ENCODE peak calls at places on chromosomes 11 and 22, in nine cellular contexts. V, G, T, A, R, J, Q, C and W are unnamed samples.

GRCh38 chr11:1570531-1570895 is 1.6 kb downstream of the DUSP8 start:
- DNase-seq in C (no peak), J (no peak), V (no peak), Q (no peak), T (no peak), A (no peak), R (no peak), G (no peak), W (no peak)

GRCh38 chr22:27474711-27475547 is 326.6 kb downstream of the MN1 start:
- DNase-seq in J (peak), V (no peak), R (no peak), G (no peak), Q (no peak), A (peak), C (no peak), T (peak), W (no peak)

GRCh38 chr11:62033191-62034044 is 66.0 kb upstream of the FTH1 start:
- DNase-seq in T (no peak), A (no peak), Q (no peak), J (no peak), V (no peak), C (no peak), G (no peak), R (no peak), W (no peak)

GRCh38 chr11:18599739-18600230 is at the start of gene MISFA:
- DNase-seq in V (no peak), G (no peak), T (no peak), Q (no peak), J (peak), C (no peak), R (no peak), A (no peak), W (no peak)

GRCh38 chr22:22746061-22746962 is 101.9 kb downstream of the GGTLC2 start:
- DNase-seq in A (no peak), R (no peak), G (no peak), V (no peak), C (no peak), Q (no peak), J (no peak), T (no peak), W (no peak)

GRCh38 chr11:128726464-128727139 is 32.7 kb downstream of the FLI1 start:
- DNase-seq in G (no peak), Q (no peak), C (no peak), J (no peak), V (no peak), R (no peak), A (no peak), T (no peak), W (no peak)

GRCh38 chr11:44243086-44243485 is 66.9 kb downstream of the ALX4 start:
- DNase-seq in G (no peak), C (no peak), R (no peak), J (no peak), T (no peak), V (no peak), Q (no peak), A (no peak), W (no peak)

GRCh38 chr11:17252704-17253103 is 23.8 kb upstream of the NUCB2 start:
- DNase-seq in R (no peak), J (no peak), T (no peak), C (no peak), G (no peak), A (no peak), V (no peak), Q (no peak), W (no peak)

GRCh38 chr11:46912526-46913150 is 5.7 kb downstream of the LRP4 start:
- DNase-seq in R (peak), C (no peak), G (no peak), V (no peak), J (no peak), A (no peak), Q (no peak), T (no peak), W (no peak)

GRCh38 chr11:134246100-134246499 is 7.1 kb downstream of the THYN1 start:
- DNase-seq in A (no peak), T (no peak), R (no peak), G (no peak), Q (no peak), C (no peak), V (no peak), J (no peak), W (no peak)